ENCODE peak calls at places on chromosomes 12 and 14, in ten cellular contexts. T is stimulated activated CD4-positive, alpha-beta T cell treated with anti-CD3 and anti-CD28 coated beads, Interleukin-2, amount 100 ng/mL, for 24 hours; Y is H4; P is body of pancreas; I is T follicular helper cell; S is right atrium auricular region; N is lung microvascular endothelial cell; J is left colon; X is progenitor cell of endocrine pancreas; V is DMS79. R is an unnamed sample.

GRCh38 chr14:95460647-95461478 is 55.6 kb downstream of the SYNE3 start:
- DNase-seq in T (no peak), Y (peak), P (no peak), I (no peak), S (no peak), N (peak), J (peak), X (no peak), V (peak), R (peak)

GRCh38 chr14:88352299-88353097 is 29.4 kb upstream of the KCNK10 start:
- DNase-seq in T (no peak), Y (peak), P (no peak), I (no peak), S (no peak), N (peak), J (no peak), X (no peak), V (peak), R (no peak)

GRCh38 chr12:114732426-114733030 is 48.6 kb upstream of the TBX3 start:
- DNase-seq in T (no peak), Y (no peak), P (no peak), I (no peak), S (no peak), N (no peak), J (no peak), X (no peak), V (no peak), R (no peak)

GRCh38 chr12:111192657-111193056 is 176.2 kb downstream of the PHETA1 start:
- DNase-seq in T (no peak), Y (no peak), P (no peak), I (no peak), S (no peak), N (no peak), J (no peak), X (no peak), V (no peak), R (no peak)

GRCh38 chr14:81656811-81657210 is 123.2 kb upstream of the SEL1L start:
- DNase-seq in T (no peak), Y (no peak), P (no peak), I (no peak), S (no peak), N (no peak), J (no peak), X (no peak), V (no peak), R (no peak)

GRCh38 chr12:29073631-29074239 is 75.3 kb upstream of the FAR2 start:
- DNase-seq in T (no peak), Y (peak), P (no peak), I (no peak), S (no peak), N (peak), J (no peak), X (no peak), V (no peak), R (peak)

GRCh38 chr12:113305281-113305856 is 29.5 kb downstream of the SLC8B1 start:
- DNase-seq in T (no peak), Y (no peak), P (no peak), I (no peak), S (no peak), N (no peak), J (no peak), X (no peak), V (no peak), R (no peak)

GRCh38 chr12:80937391-80938238 is at the start of gene LIN7A:
- DNase-seq in T (no peak), Y (peak), P (peak), I (no peak), S (no peak), N (peak), J (peak), X (peak), V (peak), R (no peak)

GRCh38 chr12:57342207-57342691 is 88.6 kb downstream of the R3HDM2 start:
- DNase-seq in T (no peak), Y (no peak), P (no peak), I (no peak), S (peak), N (peak), J (no peak), X (no peak), V (peak), R (no peak)

GRCh38 chr12:67649165-67650126 is 901 bp downstream of the DYRK2 start:
- DNase-seq in T (peak), Y (no peak), P (peak), I (no peak), S (no peak), N (peak), J (peak), X (peak), V (no peak), R (no peak)

GRCh38 chr14:32611752-32612151 is 282.7 kb downstream of the AKAP6 start:
- DNase-seq in T (no peak), Y (peak), P (no peak), I (no peak), S (no peak), N (peak), J (no peak), X (no peak), V (no peak), R (peak)

GRCh38 chr14:33647385-33647786 is 303.5 kb downstream of the EGLN3 start:
- DNase-seq in T (no peak), Y (peak), P (no peak), I (no peak), S (no peak), N (peak), J (no peak), X (no peak), V (no peak), R (peak)

GRCh38 chr12:3661028-3661427 is 91.9 kb downstream of the CRACR2A start:
- DNase-seq in T (no peak), Y (no peak), P (peak), I (no peak), S (no peak), N (no peak), J (no peak), X (no peak), V (peak), R (no peak)

GRCh38 chr12:113109872-113110623 is 25.5 kb downstream of the RASAL1 start:
- DNase-seq in T (no peak), Y (no peak), P (no peak), I (no peak), S (no peak), N (no peak), J (no peak), X (no peak), V (no peak), R (no peak)

GRCh38 chr14:82889701-82890100 is 1356.0 kb upstream of the SEL1L start:
- DNase-seq in T (no peak), Y (no peak), P (no peak), I (no peak), S (no peak), N (no peak), J (no peak), X (no peak), V (no peak), R (no peak)

GRCh38 chr14:101504096-101504948 is 57.0 kb upstream of the DIO3 start:
- DNase-seq in T (no peak), Y (no peak), P (no peak), I (no peak), S (peak), N (no peak), J (no peak), X (no peak), V (no peak), R (no peak)

GRCh38 chr12:116172224-116172849 is 105.2 kb downstream of the MED13L start:
- DNase-seq in T (peak), Y (no peak), P (no peak), I (no peak), S (no peak), N (peak), J (no peak), X (no peak), V (no peak), R (no peak)

GRCh38 chr12:117850048-117850447 is 118.7 kb downstream of the KSR2 start:
- DNase-seq in T (no peak), Y (peak), P (peak), I (no peak), S (no peak), N (peak), J (no peak), X (peak), V (no peak), R (peak)

GRCh38 chr12:110917467-110917866 is 2.9 kb downstream of the MYL2 start:
- DNase-seq in T (no peak), Y (peak), P (no peak), I (no peak), S (no peak), N (peak), J (no peak), X (no peak), V (no peak), R (no peak)

GRCh38 chr12:67482751-67483661 is 165.5 kb upstream of the DYRK2 start:
- DNase-seq in T (peak), Y (peak), P (peak), I (peak), S (no peak), N (peak), J (peak), X (no peak), V (no peak), R (peak)

GRCh38 chr12:110046451-110047187 is 1.7 kb downstream of the C12orf76 start:
- DNase-seq in T (no peak), Y (no peak), P (no peak), I (no peak), S (no peak), N (no peak), J (no peak), X (no peak), V (no peak), R (no peak)

GRCh38 chr14:104355101-104355691 is 216.8 kb downstream of the KIF26A start:
- DNase-seq in T (no peak), Y (no peak), P (peak), I (no peak), S (no peak), N (no peak), J (no peak), X (no peak), V (no peak), R (no peak)

GRCh38 chr14:96393292-96393691 is 1.4 kb downstream of the AK7 start:
- DNase-seq in T (no peak), Y (no peak), P (no peak), I (no peak), S (no peak), N (no peak), J (no peak), X (no peak), V (no peak), R (no peak)

GRCh38 chr12:42091769-42092168 is 52.9 kb downstream of the GXYLT1 start:
- DNase-seq in T (no peak), Y (no peak), P (no peak), I (no peak), S (no peak), N (peak), J (no peak), X (no peak), V (no peak), R (no peak)

GRCh38 chr12:46983959-46984833 is 95.2 kb upstream of the PCED1B start:
- DNase-seq in T (peak), Y (peak), P (peak), I (no peak), S (no peak), N (peak), J (no peak), X (no peak), V (no peak), R (peak)

GRCh38 chr12:118098911-118099671 is 4.7 kb downstream of the VSIG10 start:
- DNase-seq in T (no peak), Y (no peak), P (no peak), I (no peak), S (no peak), N (no peak), J (peak), X (no peak), V (no peak), R (no peak)

GRCh38 chr14:64113279-64113678 is 180.9 kb downstream of the ESR2 start:
- DNase-seq in T (no peak), Y (no peak), P (peak), I (no peak), S (no peak), N (no peak), J (peak), X (no peak), V (peak), R (no peak)

GRCh38 chr12:57832966-57833365 is 13.6 kb downstream of the CTDSP2 start:
- DNase-seq in T (no peak), Y (no peak), P (no peak), I (no peak), S (no peak), N (peak), J (no peak), X (no peak), V (no peak), R (peak)

GRCh38 chr12:38728894-38729293 is 176.5 kb downstream of the CPNE8 start:
- DNase-seq in T (no peak), Y (no peak), P (no peak), I (no peak), S (no peak), N (no peak), J (no peak), X (no peak), V (no peak), R (no peak)

GRCh38 chr12:30952036-30952435 is 25.5 kb downstream of the TSPAN11 start:
- DNase-seq in T (no peak), Y (no peak), P (no peak), I (no peak), S (no peak), N (no peak), J (no peak), X (no peak), V (peak), R (no peak)